ENCODE peak calls at places on chromosomes 3 and 15, in eight cellular contexts. C is foreskin keratinocyte; T is activated CD4-positive, alpha-beta T cell treated with anti-CD3 and anti-CD28 coated beads, Interleukin-2, amount 50 U/mL, for 24 hours; L is NCI-H1694 treated with DMSO at 0.1 percent for 48 hours; W is stimulated activated CD8-positive, alpha-beta memory T cell treated with anti-CD3 and anti-CD28 coated beads, Interleukin-4, amount 100 ng/mL, for 1 hour; H is A549; F is AG08395; I is CD4-positive, CD25-positive, alpha-beta regulatory T cell. A is an unnamed sample.
A peak's percentile ranks its signal among the peaks of the same experiment; 100 is the strongest.

GRCh38 chr15:44029940-44030568 is 165.0 kb downstream of the FRMD5 start:
- DNase-seq in H (no peak), T (no peak), I (no peak), C (peak; percentile 40), W (no peak), L (no peak), F (peak; percentile 56), A (no peak)

GRCh38 chr15:68344600-68344999 is 67.1 kb downstream of the FEM1B start:
- DNase-seq in C (peak; percentile 34), L (no peak), T (no peak), I (no peak), H (no peak), W (no peak), F (no peak), A (no peak)

GRCh38 chr15:48667701-48668100 is 22.2 kb upstream of the FBN1 start:
- DNase-seq in T (no peak), C (no peak), I (no peak), L (no peak), F (peak; percentile 61), W (no peak), H (no peak), A (no peak)

GRCh38 chr3:183895296-183895695 is 10.6 kb upstream of the PARL start:
- DNase-seq in H (peak; percentile 65), W (no peak), F (peak; percentile 88), L (peak; percentile 55), I (peak; percentile 68), C (no peak), T (peak; percentile 17), A (no peak)

GRCh38 chr3:126522363-126522788 is 1.6 kb upstream of the CHST13 start:
- DNase-seq in L (peak; percentile 56), C (no peak), F (peak; percentile 83), T (peak; percentile 39), I (peak; percentile 25), H (peak; percentile 64), W (peak; percentile 28), A (no peak)

GRCh38 chr3:30059240-30059639 is 547.2 kb upstream of the TGFBR2 start:
- DNase-seq in I (no peak), H (no peak), F (no peak), L (no peak), W (no peak), C (no peak), T (no peak), A (no peak)

GRCh38 chr3:52259035-52259434 is 13.5 kb downstream of the PPM1M start:
- DNase-seq in H (no peak), F (no peak), L (no peak), I (no peak), W (no peak), C (no peak), T (no peak), A (no peak)

GRCh38 chr3:112134335-112135124 is 1.5 kb upstream of the GCSAM start:
- DNase-seq in T (no peak), L (no peak), W (no peak), I (peak; percentile 32), C (no peak), F (no peak), H (no peak), A (no peak)

GRCh38 chr3:112128843-112129727 is 4.0 kb downstream of the GCSAM start:
- DNase-seq in C (peak; percentile 72), F (peak; percentile 23), L (no peak), I (peak; percentile 77), W (no peak), H (no peak), T (peak; percentile 42), A (no peak)

A was measured in esophagus muscularis mucosa.